ENCODE peak calls at places on chromosome 9, in four cellular contexts. C, Y, E and N are unnamed samples.

GRCh38 chr9:15357050-15357653 is 50.1 kb upstream of the TTC39B start:
- DNase-seq in C (no peak), Y (no peak), E (no peak), N (no peak)

GRCh38 chr9:38062498-38063362 is 6.3 kb downstream of the SHB start:
- DNase-seq in C (peak), Y (no peak), E (no peak), N (no peak)

GRCh38 chr9:126791406-126792230 is 13.2 kb upstream of the ZBTB43 start:
- DNase-seq in C (peak), Y (peak), E (no peak), N (no peak)

GRCh38 chr9:84742261-84742660 is 72.7 kb downstream of the NTRK2 start:
- DNase-seq in C (no peak), Y (no peak), E (no peak), N (no peak)

GRCh38 chr9:31839273-31839672 is 545.2 kb upstream of the ACO1 start:
- DNase-seq in C (no peak), Y (no peak), E (no peak), N (no peak)

GRCh38 chr9:73081979-73082657 is 69.5 kb upstream of the ANXA1 start:
- DNase-seq in C (no peak), Y (no peak), E (peak), N (no peak)

GRCh38 chr9:125462766-125463384 is 201.2 kb downstream of the GAPVD1 start:
- DNase-seq in C (no peak), Y (no peak), E (no peak), N (no peak)

GRCh38 chr9:126705767-126706697 is 92.3 kb downstream of the LMX1B start:
- DNase-seq in C (no peak), Y (no peak), E (peak), N (peak)

GRCh38 chr9:36991516-36992134 is 42.4 kb downstream of the PAX5 start:
- DNase-seq in C (no peak), Y (no peak), E (peak), N (no peak)

GRCh38 chr9:121634800-121635261 is 16.6 kb upstream of the DAB2IP start:
- DNase-seq in C (no peak), Y (no peak), E (peak), N (no peak)

GRCh38 chr9:124373851-124374250 is 41.4 kb downstream of the PSMB7 start:
- DNase-seq in C (no peak), Y (no peak), E (no peak), N (no peak)

DNA sequence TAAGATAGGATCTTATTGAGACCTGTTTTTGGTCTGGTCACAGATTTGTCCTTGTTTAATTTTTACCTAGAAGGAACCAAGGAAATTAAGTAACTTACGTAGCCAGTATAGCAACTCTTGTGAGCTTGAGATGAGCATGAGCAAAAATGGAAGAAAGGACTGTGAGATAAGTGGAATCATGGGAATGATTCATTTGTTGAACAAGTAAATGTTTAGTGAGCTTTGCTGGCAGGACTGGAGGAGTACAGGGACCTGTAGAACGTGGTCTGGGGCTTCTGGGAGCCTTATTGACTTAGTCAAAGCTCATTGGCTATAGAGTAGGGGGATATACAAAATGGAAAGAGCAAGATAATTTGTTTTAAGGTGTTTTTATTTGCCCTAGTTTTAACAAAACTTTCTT is 3.0 kb downstream of the RAD23B start:
- DNase-seq in C (no peak), Y (no peak), E (no peak), N (no peak)
- H3K27ac ChIP-seq in C (no peak), Y (peak), E (no peak), N (no peak)

DNA sequence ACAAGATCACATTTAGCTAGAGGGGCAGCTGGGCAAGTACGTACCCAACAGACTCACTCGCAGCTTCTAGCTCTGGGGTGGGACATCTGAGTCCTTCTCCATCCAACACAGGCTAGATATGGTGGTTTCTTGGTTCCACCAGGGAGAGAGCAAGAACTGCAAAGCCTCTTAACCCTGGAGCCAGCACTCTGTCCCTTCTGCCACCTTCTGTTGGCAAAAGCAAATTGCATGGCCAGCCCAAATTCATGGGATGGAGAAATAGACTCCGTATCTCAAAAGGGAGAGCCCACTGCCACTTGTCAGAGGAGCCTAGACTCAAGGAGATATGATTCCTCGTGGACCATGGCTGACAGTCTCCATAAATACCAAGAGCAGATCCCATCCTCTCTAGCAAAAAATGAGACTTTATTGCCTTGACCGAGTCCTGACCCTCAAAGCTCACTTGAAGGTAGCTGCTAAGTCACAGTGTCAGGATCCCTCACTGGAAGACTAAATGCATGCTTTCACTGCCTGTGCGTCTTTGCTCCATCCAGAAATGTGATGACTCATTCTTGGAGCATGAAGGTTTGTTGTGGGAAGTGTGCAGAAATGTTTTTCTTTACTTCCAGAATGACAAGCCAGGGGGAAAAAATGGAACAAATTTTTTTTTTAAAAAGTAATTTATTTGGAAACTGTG is 28.8 kb upstream of the ROR2 start:
- DNase-seq in C (peak), Y (no peak), E (peak), N (no peak)
- TF ChIP-seq CTCF in C (peak), Y (no peak), E (no peak), N (peak)

GRCh38 chr9:114156658-114157421 is 1.5 kb downstream of the COL27A1 start:
- DNase-seq in C (peak), Y (peak), E (peak), N (peak)
- H3K27ac ChIP-seq in C (peak), Y (peak), E (no peak), N (peak)

GRCh38 chr9:120612218-120612617 is 32.3 kb upstream of the CDK5RAP2 start:
- DNase-seq in C (no peak), Y (no peak), E (no peak), N (no peak)

GRCh38 chr9:120608421-120608820 is 28.5 kb upstream of the CDK5RAP2 start:
- DNase-seq in C (no peak), Y (no peak), E (no peak), N (no peak)

GRCh38 chr9:120611690-120612068 is 31.7 kb upstream of the CDK5RAP2 start:
- DNase-seq in C (no peak), Y (no peak), E (no peak), N (no peak)

GRCh38 chr9:120609636-120610035 is 29.7 kb upstream of the CDK5RAP2 start:
- DNase-seq in C (no peak), Y (no peak), E (no peak), N (no peak)

GRCh38 chr9:120610975-120611689 is 31.2 kb upstream of the CDK5RAP2 start:
- DNase-seq in C (no peak), Y (no peak), E (no peak), N (no peak)
- TF ChIP-seq CTCF in C (peak), Y (peak), E (no peak), N (peak)

DNA sequence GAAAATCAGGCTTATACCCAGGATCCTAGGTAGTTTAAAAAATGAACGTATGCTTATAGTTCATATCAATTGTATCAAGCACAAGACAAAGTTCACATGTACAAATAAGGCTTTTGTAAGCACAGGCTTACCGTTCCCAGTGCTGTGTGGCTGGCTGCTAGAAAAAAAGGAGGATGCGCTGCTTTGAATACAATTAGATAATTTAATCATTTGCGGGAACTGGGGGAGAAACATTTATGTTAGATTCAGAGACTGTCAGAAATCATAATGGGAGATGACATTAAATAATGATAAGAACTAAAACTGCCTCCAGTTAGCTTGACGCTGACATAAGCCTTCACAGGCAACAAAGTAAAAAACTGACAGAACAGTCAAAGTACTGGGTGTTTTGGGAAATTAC is 93.2 kb downstream of the FNBP1 start:
- DNase-seq in C (no peak), Y (no peak), E (peak), N (no peak)
- H3K27ac ChIP-seq in C (no peak), Y (no peak), E (no peak), N (no peak)

GRCh38 chr9:17531642-17532254 is 47.1 kb upstream of the SH3GL2 start:
- DNase-seq in C (peak), Y (no peak), E (peak), N (no peak)

GRCh38 chr9:17532461-17532860 is 46.4 kb upstream of the SH3GL2 start:
- DNase-seq in C (no peak), Y (no peak), E (no peak), N (no peak)

GRCh38 chr9:17528859-17529258 is 50.0 kb upstream of the SH3GL2 start:
- DNase-seq in C (no peak), Y (no peak), E (no peak), N (no peak)
- TF ChIP-seq CTCF in C (peak), Y (no peak), E (peak), N (peak)

GRCh38 chr9:92966518-92966800 is 19.1 kb downstream of the FGD3 start:
- DNase-seq in C (no peak), Y (no peak), E (no peak), N (no peak)
- H3K27ac ChIP-seq in C (no peak), Y (no peak), E (no peak), N (no peak)

GRCh38 chr9:101119206-101119819 is 90.8 kb downstream of the PLPPR1 start:
- DNase-seq in C (no peak), Y (no peak), E (peak), N (peak)
- TF ChIP-seq CTCF in C (peak), Y (no peak), E (peak), N (peak)

DNA sequence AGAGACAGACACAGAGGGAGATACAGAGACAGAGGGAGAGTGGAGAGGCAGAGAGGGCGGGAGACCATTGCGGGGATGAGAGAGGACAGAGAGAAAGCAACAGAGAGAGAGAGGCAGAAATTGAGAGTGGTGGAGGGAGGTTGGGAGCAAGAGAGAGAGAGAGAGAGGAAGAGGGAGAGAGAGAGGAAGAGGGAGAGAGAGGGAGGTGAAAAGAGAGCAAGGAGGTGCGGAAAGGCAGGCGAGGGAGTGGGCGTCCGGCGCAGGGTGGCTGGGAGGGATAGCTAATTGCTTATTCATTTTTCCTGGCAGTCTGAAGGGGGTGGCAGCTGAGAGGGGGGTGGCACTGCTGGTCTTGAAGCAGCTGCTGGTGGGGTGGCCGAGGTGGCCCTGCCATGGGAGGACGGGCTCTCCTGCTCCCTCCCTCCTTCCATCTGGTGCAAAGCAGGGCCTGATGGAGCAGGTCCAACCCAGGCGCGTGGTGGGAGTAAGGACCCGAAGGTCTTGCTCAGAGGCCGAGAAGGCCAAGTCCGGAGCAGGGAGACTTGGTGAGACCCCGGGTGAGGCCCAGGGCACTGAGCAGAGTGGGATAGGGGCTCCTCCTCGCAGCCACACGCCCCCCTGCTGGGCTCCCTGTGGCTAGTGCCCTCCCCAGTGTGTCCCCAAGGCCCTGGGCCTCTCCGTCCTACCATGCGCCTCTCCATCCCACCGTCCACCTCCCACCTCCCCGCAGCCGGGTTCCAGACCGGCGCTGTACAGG is 25.3 kb upstream of the RNU6ATAC start:
- DNase-seq in C (no peak), Y (peak), E (no peak), N (no peak)
- H3K27ac ChIP-seq in C (no peak), Y (peak), E (no peak), N (no peak)

DNA sequence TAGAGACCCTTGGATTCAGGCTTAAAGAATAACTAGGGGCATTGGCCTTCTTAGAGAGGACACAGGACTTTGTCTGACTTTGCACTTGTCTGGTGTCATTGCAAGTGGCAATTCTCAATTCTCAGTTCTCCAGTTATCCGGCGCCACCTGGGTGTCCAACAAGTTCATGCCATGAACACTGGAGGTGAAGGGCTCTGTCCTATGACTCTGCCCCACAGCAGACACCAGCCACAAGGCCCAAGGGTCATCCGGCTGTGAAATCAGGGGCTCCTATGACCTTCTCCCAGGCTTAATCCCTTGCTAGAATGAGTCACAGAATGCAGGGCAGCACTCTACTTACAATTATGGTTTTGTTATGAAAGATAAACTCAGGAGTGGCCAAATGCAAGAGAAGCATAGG is 391.9 kb downstream of the GADD45G start:
- DNase-seq in C (no peak), Y (no peak), E (no peak), N (no peak)
- TF ChIP-seq CTCF in C (no peak), Y (no peak), E (no peak), N (no peak)